ENCODE peak calls at places on chromosomes 16 and 17, in six cellular contexts. One of them, this sample, is unnamed.

GRCh38 chr17:68391561-68392268 is 65.6 kb downstream of the WIPI1 start:
- DNase-seq in SJSA1: peak
- DNase-seq in fibroblast of lung: peak
- DNase-seq in right lobe of liver: peak
- DNase-seq in stomach: no peak
- DNase-seq in IMR-90: no peak
- DNase-seq in this sample: no peak

GRCh38 chr16:72999541-73000019 is 48.3 kb downstream of the ZFHX3 start:
- DNase-seq in SJSA1: no peak
- DNase-seq in fibroblast of lung: no peak
- DNase-seq in right lobe of liver: no peak
- DNase-seq in stomach: no peak
- DNase-seq in IMR-90: no peak
- DNase-seq in this sample: no peak

GRCh38 chr16:16042076-16042475 is 92.7 kb downstream of the ABCC1 start:
- DNase-seq in SJSA1: no peak
- DNase-seq in fibroblast of lung: peak
- DNase-seq in right lobe of liver: no peak
- DNase-seq in stomach: peak
- DNase-seq in IMR-90: peak
- DNase-seq in this sample: peak

GRCh38 chr17:18326039-18326438 is 10.9 kb downstream of the SMCR8 start:
- DNase-seq in SJSA1: no peak
- DNase-seq in fibroblast of lung: no peak
- DNase-seq in right lobe of liver: no peak
- DNase-seq in stomach: no peak
- DNase-seq in IMR-90: no peak
- DNase-seq in this sample: no peak

GRCh38 chr17:17181666-17182600 is 24.2 kb downstream of the PLD6 start:
- DNase-seq in SJSA1: no peak
- DNase-seq in fibroblast of lung: no peak
- DNase-seq in right lobe of liver: no peak
- DNase-seq in stomach: no peak
- DNase-seq in IMR-90: no peak
- DNase-seq in this sample: no peak

GRCh38 chr17:66285149-66285548 is 17.3 kb upstream of the PRKCA start:
- DNase-seq in SJSA1: no peak
- DNase-seq in fibroblast of lung: no peak
- DNase-seq in right lobe of liver: no peak
- DNase-seq in stomach: no peak
- DNase-seq in IMR-90: no peak
- DNase-seq in this sample: no peak

GRCh38 chr17:13978478-13978877 is 90.8 kb upstream of the COX10 start:
- DNase-seq in SJSA1: no peak
- DNase-seq in fibroblast of lung: no peak
- DNase-seq in right lobe of liver: no peak
- DNase-seq in stomach: no peak
- DNase-seq in IMR-90: no peak
- DNase-seq in this sample: no peak

GRCh38 chr16:6428861-6429260 is 903.8 kb upstream of the RBFOX1 start:
- DNase-seq in SJSA1: no peak
- DNase-seq in fibroblast of lung: no peak
- DNase-seq in right lobe of liver: no peak
- DNase-seq in stomach: no peak
- DNase-seq in IMR-90: no peak
- DNase-seq in this sample: no peak

GRCh38 chr16:85072947-85073346 is 39.3 kb downstream of the CIBAR2 start:
- DNase-seq in SJSA1: no peak
- DNase-seq in fibroblast of lung: peak
- DNase-seq in right lobe of liver: no peak
- DNase-seq in stomach: no peak
- DNase-seq in IMR-90: peak
- DNase-seq in this sample: no peak

GRCh38 chr17:64230551-64231408 is 32.3 kb downstream of the TEX2 start:
- DNase-seq in SJSA1: no peak
- DNase-seq in fibroblast of lung: peak
- DNase-seq in right lobe of liver: no peak
- DNase-seq in stomach: no peak
- DNase-seq in IMR-90: peak
- DNase-seq in this sample: no peak

GRCh38 chr17:31310260-31310659 is 3.6 kb downstream of the EVI2B start:
- DNase-seq in SJSA1: no peak
- DNase-seq in fibroblast of lung: no peak
- DNase-seq in right lobe of liver: no peak
- DNase-seq in stomach: no peak
- DNase-seq in IMR-90: no peak
- DNase-seq in this sample: no peak

GRCh38 chr16:75193730-75194444 is 13.1 kb downstream of the CTRB2 start:
- DNase-seq in SJSA1: peak
- DNase-seq in fibroblast of lung: no peak
- DNase-seq in right lobe of liver: no peak
- DNase-seq in stomach: peak
- DNase-seq in IMR-90: no peak
- DNase-seq in this sample: no peak

GRCh38 chr16:57314161-57314785 is 29.8 kb upstream of the PLLP start:
- DNase-seq in SJSA1: peak
- DNase-seq in fibroblast of lung: no peak
- DNase-seq in right lobe of liver: no peak
- DNase-seq in stomach: peak
- DNase-seq in IMR-90: no peak
- DNase-seq in this sample: no peak

GRCh38 chr17:50763716-50764450 is 3.4 kb downstream of the ANKRD40CL start:
- DNase-seq in SJSA1: no peak
- DNase-seq in fibroblast of lung: no peak
- DNase-seq in right lobe of liver: no peak
- DNase-seq in stomach: no peak
- DNase-seq in IMR-90: no peak
- DNase-seq in this sample: no peak

GRCh38 chr16:3946604-3947180 is 66.2 kb upstream of the CREBBP start:
- DNase-seq in SJSA1: no peak
- DNase-seq in fibroblast of lung: no peak
- DNase-seq in right lobe of liver: no peak
- DNase-seq in stomach: no peak
- DNase-seq in IMR-90: no peak
- DNase-seq in this sample: no peak

GRCh38 chr17:17719966-17720543 is 38.8 kb downstream of the RAI1 start:
- DNase-seq in SJSA1: no peak
- DNase-seq in fibroblast of lung: no peak
- DNase-seq in right lobe of liver: no peak
- DNase-seq in stomach: no peak
- DNase-seq in IMR-90: no peak
- DNase-seq in this sample: no peak

GRCh38 chr16:68984467-68984866 is 121.0 kb upstream of the HAS3 start:
- DNase-seq in SJSA1: no peak
- DNase-seq in fibroblast of lung: no peak
- DNase-seq in right lobe of liver: no peak
- DNase-seq in stomach: no peak
- DNase-seq in IMR-90: no peak
- DNase-seq in this sample: no peak

DNA sequence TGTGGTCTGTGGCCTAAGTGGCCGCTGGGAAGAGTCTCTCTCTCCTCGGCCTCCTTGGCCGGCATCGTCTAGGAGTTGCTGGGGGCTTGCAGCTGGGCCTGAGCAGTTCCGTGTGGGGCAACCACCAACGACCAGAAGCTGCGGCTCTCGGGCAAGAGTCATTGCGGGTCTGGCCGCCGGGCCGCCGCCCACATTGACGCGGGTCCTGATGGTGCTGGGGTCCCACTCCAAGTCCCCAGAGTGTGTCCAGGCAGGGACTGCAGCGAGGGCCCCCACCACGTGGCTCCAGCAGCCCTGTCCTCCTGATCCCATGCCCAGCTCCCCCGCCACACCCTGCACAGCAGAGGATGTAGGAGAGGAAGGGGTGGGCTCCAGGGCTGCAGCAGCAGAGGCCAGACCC is 30.9 kb downstream of the UNKL start:
- DNase-seq in SJSA1: no peak
- DNase-seq in fibroblast of lung: no peak
- DNase-seq in right lobe of liver: no peak
- DNase-seq in stomach: no peak
- DNase-seq in IMR-90: no peak
- DNase-seq in this sample: no peak
- H3K27ac ChIP-seq in SJSA1: no peak
- H3K27ac ChIP-seq in fibroblast of lung: no peak
- H3K27ac ChIP-seq in right lobe of liver: no peak
- H3K27ac ChIP-seq in stomach: no peak
- H3K27ac ChIP-seq in IMR-90: no peak
- H3K27ac ChIP-seq in this sample: no peak

DNA sequence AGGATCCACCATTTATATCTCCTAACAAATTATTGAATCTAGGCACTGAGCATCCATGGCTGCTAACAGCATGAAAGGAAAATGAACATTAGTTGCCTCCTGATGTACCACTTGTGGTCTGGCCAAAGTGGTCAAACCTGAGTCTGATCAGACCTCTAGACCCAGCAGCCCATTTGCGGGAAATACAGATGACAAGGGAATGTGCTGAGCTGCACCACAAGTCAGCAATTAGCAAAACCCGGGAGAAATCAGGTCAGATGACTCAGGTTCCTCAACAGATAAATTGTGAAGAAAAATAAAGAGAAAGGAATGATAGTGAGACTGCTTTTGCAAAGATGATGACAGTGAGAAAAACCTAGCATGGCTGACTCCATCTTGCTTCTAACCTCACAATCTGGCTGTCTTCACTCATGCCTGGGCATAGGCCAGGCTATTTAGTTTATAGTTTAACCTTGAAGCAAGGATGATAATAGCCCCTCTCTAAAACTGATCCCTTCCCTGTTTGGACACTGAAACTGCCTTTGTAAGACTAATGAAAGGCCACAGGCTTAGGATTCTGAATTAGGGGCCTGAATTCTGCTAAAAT is 142.7 kb upstream of the ASIC2 start:
- DNase-seq in SJSA1: no peak
- DNase-seq in fibroblast of lung: peak
- DNase-seq in right lobe of liver: no peak
- DNase-seq in stomach: no peak
- DNase-seq in IMR-90: no peak
- DNase-seq in this sample: peak
- H3K27ac ChIP-seq in SJSA1: no peak
- H3K27ac ChIP-seq in fibroblast of lung: no peak
- H3K27ac ChIP-seq in right lobe of liver: no peak
- H3K27ac ChIP-seq in stomach: no peak
- H3K27ac ChIP-seq in IMR-90: no peak
- H3K27ac ChIP-seq in this sample: peak

GRCh38 chr16:14525021-14525420 is 105.0 kb downstream of the PARN start:
- DNase-seq in SJSA1: no peak
- DNase-seq in fibroblast of lung: no peak
- DNase-seq in right lobe of liver: no peak
- DNase-seq in stomach: no peak
- DNase-seq in IMR-90: no peak
- DNase-seq in this sample: no peak

GRCh38 chr16:14523632-14524031 is 106.4 kb downstream of the PARN start:
- DNase-seq in SJSA1: no peak
- DNase-seq in fibroblast of lung: no peak
- DNase-seq in right lobe of liver: no peak
- DNase-seq in stomach: no peak
- DNase-seq in IMR-90: no peak
- DNase-seq in this sample: peak

GRCh38 chr16:14520753-14521152 is 109.3 kb downstream of the PARN start:
- DNase-seq in SJSA1: no peak
- DNase-seq in fibroblast of lung: no peak
- DNase-seq in right lobe of liver: no peak
- DNase-seq in stomach: no peak
- DNase-seq in IMR-90: no peak
- DNase-seq in this sample: no peak

GRCh38 chr16:14525596-14525995 is 104.5 kb downstream of the PARN start:
- DNase-seq in SJSA1: no peak
- DNase-seq in fibroblast of lung: no peak
- DNase-seq in right lobe of liver: no peak
- DNase-seq in stomach: no peak
- DNase-seq in IMR-90: no peak
- DNase-seq in this sample: no peak

GRCh38 chr16:14522617-14523135 is 107.4 kb downstream of the PARN start:
- DNase-seq in SJSA1: no peak
- DNase-seq in fibroblast of lung: no peak
- DNase-seq in right lobe of liver: no peak
- DNase-seq in stomach: no peak
- DNase-seq in IMR-90: no peak
- DNase-seq in this sample: no peak
- H3K27ac ChIP-seq in SJSA1: no peak
- H3K27ac ChIP-seq in fibroblast of lung: no peak
- H3K27ac ChIP-seq in right lobe of liver: no peak
- H3K27ac ChIP-seq in stomach: no peak
- H3K27ac ChIP-seq in IMR-90: no peak
- H3K27ac ChIP-seq in this sample: no peak

DNA sequence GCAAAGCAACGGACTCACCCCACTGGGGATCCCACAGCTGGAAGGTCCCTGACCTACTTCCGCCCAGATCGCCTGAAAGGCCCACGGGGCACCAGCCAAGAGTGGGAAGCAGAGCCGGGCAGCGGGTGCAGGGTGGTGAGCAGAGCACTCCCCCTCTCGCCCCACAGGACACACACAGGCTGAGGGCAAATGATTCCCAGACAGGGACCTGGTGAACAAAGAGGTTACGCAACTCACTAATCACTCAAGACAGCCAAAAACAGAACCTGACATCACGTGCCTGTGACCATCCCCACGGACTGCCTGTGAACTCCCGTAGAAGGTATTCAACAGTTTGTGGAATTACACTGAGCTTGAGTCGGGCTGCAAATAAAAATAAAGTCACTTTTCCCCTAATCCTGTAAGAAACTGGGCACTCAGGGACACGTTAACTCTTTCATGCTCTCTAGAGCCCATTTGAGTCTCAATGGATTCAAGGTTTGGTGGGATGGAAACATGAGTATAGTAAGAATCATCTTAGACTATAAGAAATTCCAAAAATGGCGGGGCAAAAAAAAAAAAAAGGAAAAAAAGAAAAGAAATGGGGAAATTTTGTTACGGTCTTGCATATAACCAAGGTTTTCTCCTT is 396.1 kb downstream of the SOX9 start:
- DNase-seq in SJSA1: no peak
- DNase-seq in fibroblast of lung: no peak
- DNase-seq in right lobe of liver: no peak
- DNase-seq in stomach: no peak
- DNase-seq in IMR-90: no peak
- DNase-seq in this sample: peak
- H3K27ac ChIP-seq in SJSA1: no peak
- H3K27ac ChIP-seq in fibroblast of lung: no peak
- H3K27ac ChIP-seq in right lobe of liver: no peak
- H3K27ac ChIP-seq in stomach: peak
- H3K27ac ChIP-seq in IMR-90: no peak
- H3K27ac ChIP-seq in this sample: peak

GRCh38 chr17:73030501-73030911 is 62.0 kb downstream of the SLC39A11 start:
- DNase-seq in SJSA1: no peak
- DNase-seq in fibroblast of lung: peak
- DNase-seq in right lobe of liver: peak
- DNase-seq in stomach: peak
- DNase-seq in IMR-90: peak
- DNase-seq in this sample: no peak
- H3K27ac ChIP-seq in SJSA1: no peak
- H3K27ac ChIP-seq in fibroblast of lung: no peak
- H3K27ac ChIP-seq in right lobe of liver: peak
- H3K27ac ChIP-seq in stomach: no peak
- H3K27ac ChIP-seq in IMR-90: no peak
- H3K27ac ChIP-seq in this sample: no peak

GRCh38 chr17:76535788-76536510 is 1.6 kb downstream of the CYGB start:
- DNase-seq in SJSA1: no peak
- DNase-seq in fibroblast of lung: no peak
- DNase-seq in right lobe of liver: no peak
- DNase-seq in stomach: no peak
- DNase-seq in IMR-90: no peak
- DNase-seq in this sample: no peak
- H3K27ac ChIP-seq in SJSA1: no peak
- H3K27ac ChIP-seq in fibroblast of lung: no peak
- H3K27ac ChIP-seq in right lobe of liver: no peak
- H3K27ac ChIP-seq in stomach: peak
- H3K27ac ChIP-seq in IMR-90: no peak
- H3K27ac ChIP-seq in this sample: no peak

GRCh38 chr17:704111-704864 is 10.4 kb downstream of the VPS53 start:
- DNase-seq in SJSA1: no peak
- DNase-seq in fibroblast of lung: no peak
- DNase-seq in right lobe of liver: no peak
- DNase-seq in stomach: no peak
- DNase-seq in IMR-90: no peak
- DNase-seq in this sample: no peak
- H3K27ac ChIP-seq in SJSA1: no peak
- H3K27ac ChIP-seq in fibroblast of lung: no peak
- H3K27ac ChIP-seq in right lobe of liver: no peak
- H3K27ac ChIP-seq in stomach: no peak
- H3K27ac ChIP-seq in IMR-90: no peak
- H3K27ac ChIP-seq in this sample: no peak

This sample was measured in SJCRH30.